ENCODE peak calls at places on chromosomes 11 and 22, in eight cellular contexts. A, U, L, W, G, V, O and F are unnamed samples.

GRCh38 chr11:91219501-91219900 is 996.7 kb upstream of the CHORDC1 start:
- DNase-seq in A (no peak), U (no peak), L (no peak), W (no peak), G (no peak), V (no peak), O (no peak), F (no peak)

GRCh38 chr11:11472096-11472495 is 119.0 kb upstream of the CSNK2A3 start:
- DNase-seq in A (no peak), U (no peak), L (no peak), W (no peak), G (no peak), V (no peak), O (no peak), F (no peak)

GRCh38 chr22:27144345-27144744 is 487.0 kb downstream of the MIAT start:
- DNase-seq in A (no peak), U (no peak), L (no peak), W (no peak), G (no peak), V (no peak), O (no peak), F (no peak)

GRCh38 chr22:37154925-37155712 is 5.4 kb upstream of the IL2RB start:
- DNase-seq in A (no peak), U (no peak), L (no peak), W (peak), G (no peak), V (no peak), O (no peak), F (no peak)

GRCh38 chr11:83681045-83681781 is 395.0 kb upstream of the CCDC90B start:
- DNase-seq in A (no peak), U (no peak), L (no peak), W (no peak), G (no peak), V (no peak), O (no peak), F (no peak)

GRCh38 chr11:128902515-128903066 is 11.4 kb downstream of the KCNJ5 start:
- DNase-seq in A (no peak), U (peak), L (no peak), W (no peak), G (no peak), V (no peak), O (no peak), F (no peak)

GRCh38 chr22:46754110-46754799 is 8.2 kb upstream of the TBC1D22A start:
- DNase-seq in A (no peak), U (no peak), L (peak), W (peak), G (peak), V (peak), O (peak), F (no peak)

GRCh38 chr22:29216873-29217666 is 11.4 kb downstream of the EMID1 start:
- DNase-seq in A (no peak), U (no peak), L (no peak), W (no peak), G (no peak), V (peak), O (peak), F (no peak)

GRCh38 chr11:69040581-69041260 is 8.0 kb upstream of the TPCN2 start:
- DNase-seq in A (no peak), U (no peak), L (no peak), W (no peak), G (no peak), V (no peak), O (no peak), F (peak)

GRCh38 chr11:10303558-10304363 is 1.1 kb upstream of the ADM start:
- DNase-seq in A (no peak), U (peak), L (peak), W (no peak), G (no peak), V (peak), O (peak), F (no peak)

GRCh38 chr11:2771758-2772466 is 72.1 kb upstream of the KCNQ1OT1 start:
- DNase-seq in A (no peak), U (peak), L (no peak), W (no peak), G (no peak), V (no peak), O (no peak), F (no peak)

GRCh38 chr11:61626580-61627380 is 45.9 kb upstream of the SYT7 start:
- DNase-seq in A (no peak), U (peak), L (no peak), W (no peak), G (no peak), V (no peak), O (peak), F (no peak)

GRCh38 chr22:48288541-48288940 is 1526.1 kb downstream of the TBC1D22A start:
- DNase-seq in A (no peak), U (no peak), L (no peak), W (no peak), G (no peak), V (no peak), O (no peak), F (no peak)

GRCh38 chr11:88475991-88476418 is 138.5 kb upstream of the CTSC start:
- DNase-seq in A (no peak), U (no peak), L (no peak), W (no peak), G (no peak), V (no peak), O (no peak), F (no peak)

GRCh38 chr11:119854521-119854920 is 125.5 kb upstream of the NECTIN1 start:
- DNase-seq in A (no peak), U (no peak), L (no peak), W (no peak), G (no peak), V (no peak), O (no peak), F (no peak)

GRCh38 chr11:1153105-1153950 is 4.4 kb upstream of the MUC5AC start:
- DNase-seq in A (no peak), U (no peak), L (no peak), W (no peak), G (no peak), V (peak), O (peak), F (no peak)

GRCh38 chr11:70536051-70536877 is 137.9 kb downstream of the CTTN start:
- DNase-seq in A (no peak), U (no peak), L (no peak), W (no peak), G (no peak), V (peak), O (no peak), F (no peak)

DNA sequence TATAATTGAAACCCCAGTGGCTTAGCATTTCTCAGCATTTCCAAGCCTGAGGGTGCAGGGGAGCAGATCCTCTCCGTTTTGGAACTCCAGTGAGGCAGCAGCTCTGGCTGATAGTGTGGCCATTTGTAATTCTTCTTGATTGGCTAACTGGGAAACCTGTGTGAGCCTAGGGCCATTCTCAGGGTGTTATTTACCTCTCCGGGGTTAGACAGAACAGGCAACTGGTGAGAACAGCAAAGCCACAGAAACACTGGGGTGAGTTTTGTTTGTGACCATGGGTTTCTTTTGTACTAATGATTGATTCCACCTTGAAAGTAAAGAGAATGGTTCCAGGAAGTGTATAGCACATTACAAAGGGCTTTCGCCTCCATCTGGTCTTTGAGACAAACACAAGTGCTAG is 2.4 kb upstream of the OR4X2 start:
- DNase-seq in A (no peak), U (no peak), L (no peak), W (no peak), G (no peak), V (no peak), O (no peak), F (no peak)
- H3K9ac ChIP-seq in A (no peak), U (no peak), L (no peak), W (no peak), G (no peak), V (no peak), O (no peak), F (no peak)

GRCh38 chr11:44955019-44955738 is 4.5 kb upstream of the TP53I11 start:
- DNase-seq in A (no peak), U (no peak), L (peak), W (no peak), G (peak), V (no peak), O (no peak), F (no peak)
- TF ChIP-seq POLR2AphosphoS5 in A (no peak), U (no peak), L (peak), W (no peak), G (no peak), V (no peak), O (no peak), F (no peak)

DNA sequence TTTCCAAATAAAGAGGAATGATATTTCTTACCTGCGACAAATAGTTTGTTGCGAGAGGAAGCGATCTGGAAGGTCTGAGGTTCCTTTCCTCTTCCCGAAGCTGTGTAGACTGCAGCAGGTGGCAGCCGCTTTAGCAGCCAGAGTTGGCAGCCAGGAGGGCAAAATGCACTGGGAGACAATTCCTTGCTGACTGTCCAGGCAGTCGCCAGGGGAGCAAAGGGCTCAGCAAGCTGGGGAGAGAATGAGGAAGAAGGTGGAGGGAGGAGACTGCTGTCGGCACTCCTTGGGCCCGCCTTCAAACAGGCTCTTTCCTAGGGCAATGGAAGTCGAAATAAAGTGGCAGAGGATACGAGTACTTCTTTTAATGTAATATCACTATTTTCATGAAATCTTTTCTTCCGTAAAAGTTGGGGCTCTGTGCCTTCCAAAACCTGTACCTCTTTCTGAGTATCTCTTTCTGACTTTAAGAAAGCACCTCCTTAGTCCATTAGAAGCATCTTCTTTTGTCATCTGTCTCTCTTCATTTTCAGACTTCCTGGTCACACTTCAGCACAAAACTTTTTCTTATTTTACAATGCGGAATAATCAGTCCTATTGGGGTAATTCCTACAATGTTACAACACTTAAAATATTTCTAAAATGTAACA is at the start of gene IL18:
- DNase-seq in A (no peak), U (peak), L (no peak), W (peak), G (peak), V (no peak), O (no peak), F (no peak)
- H3K4me3 ChIP-seq in A (no peak), U (no peak), L (no peak), W (peak), G (peak), V (no peak), O (no peak), F (no peak)

GRCh38 chr11:72753341-72754148 is 1.3 kb upstream of the ARAP1 start:
- DNase-seq in A (no peak), U (no peak), L (no peak), W (no peak), G (no peak), V (no peak), O (peak), F (no peak)
- H3K9ac ChIP-seq in A (no peak), U (no peak), L (no peak), W (peak), G (peak), V (peak), O (peak), F (no peak)

DNA sequence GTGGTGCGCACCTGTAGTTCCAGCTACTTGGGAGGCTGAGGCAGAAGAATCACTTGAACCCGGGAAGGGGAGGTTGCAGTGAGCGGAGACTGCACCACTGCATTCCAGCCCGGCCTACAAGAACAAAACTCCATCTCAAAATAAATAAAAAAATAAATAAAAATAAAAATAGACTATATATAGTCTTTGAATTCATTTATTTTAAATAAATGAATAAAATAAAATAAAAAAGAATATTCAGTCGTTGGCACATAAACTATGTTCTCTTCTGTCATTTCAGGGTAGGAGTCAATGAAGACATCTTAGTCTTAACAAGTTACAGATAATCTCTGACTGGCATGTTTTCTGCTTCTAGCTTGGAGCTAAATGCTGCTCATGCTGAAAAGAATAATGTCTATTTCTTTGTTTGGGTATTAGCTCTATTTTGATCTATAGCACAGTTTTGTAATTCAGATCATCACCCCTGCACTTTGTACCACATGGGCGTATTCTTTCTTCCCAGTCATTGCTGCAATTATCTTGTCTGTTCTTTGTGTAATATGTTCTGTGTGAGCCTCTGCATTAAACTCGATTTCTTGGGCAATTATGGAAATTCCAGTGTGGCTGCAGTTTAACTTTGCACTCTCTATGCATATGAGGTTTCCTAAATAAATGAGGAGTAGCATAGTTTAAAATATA is 1.5 kb upstream of the MS4A14 start:
- DNase-seq in A (no peak), U (no peak), L (no peak), W (no peak), G (no peak), V (no peak), O (no peak), F (no peak)
- TF ChIP-seq POLR2AphosphoS5 in A (no peak), U (no peak), L (no peak), W (no peak), G (no peak), V (no peak), O (no peak), F (no peak)

GRCh38 chr11:45662665-45663485 is 2.5 kb downstream of the CHST1 start:
- DNase-seq in A (no peak), U (no peak), L (peak), W (no peak), G (peak), V (peak), O (peak), F (peak)

GRCh38 chr11:45664376-45665205 is 831 bp downstream of the CHST1 start:
- DNase-seq in A (no peak), U (peak), L (no peak), W (no peak), G (peak), V (peak), O (no peak), F (no peak)

GRCh38 chr11:45665206-45665932 is at the start of gene CHST1:
- DNase-seq in A (no peak), U (peak), L (peak), W (no peak), G (peak), V (peak), O (no peak), F (no peak)

GRCh38 chr11:45662096-45662664 is 3.2 kb downstream of the CHST1 start:
- DNase-seq in A (no peak), U (no peak), L (no peak), W (no peak), G (no peak), V (no peak), O (no peak), F (no peak)

DNA sequence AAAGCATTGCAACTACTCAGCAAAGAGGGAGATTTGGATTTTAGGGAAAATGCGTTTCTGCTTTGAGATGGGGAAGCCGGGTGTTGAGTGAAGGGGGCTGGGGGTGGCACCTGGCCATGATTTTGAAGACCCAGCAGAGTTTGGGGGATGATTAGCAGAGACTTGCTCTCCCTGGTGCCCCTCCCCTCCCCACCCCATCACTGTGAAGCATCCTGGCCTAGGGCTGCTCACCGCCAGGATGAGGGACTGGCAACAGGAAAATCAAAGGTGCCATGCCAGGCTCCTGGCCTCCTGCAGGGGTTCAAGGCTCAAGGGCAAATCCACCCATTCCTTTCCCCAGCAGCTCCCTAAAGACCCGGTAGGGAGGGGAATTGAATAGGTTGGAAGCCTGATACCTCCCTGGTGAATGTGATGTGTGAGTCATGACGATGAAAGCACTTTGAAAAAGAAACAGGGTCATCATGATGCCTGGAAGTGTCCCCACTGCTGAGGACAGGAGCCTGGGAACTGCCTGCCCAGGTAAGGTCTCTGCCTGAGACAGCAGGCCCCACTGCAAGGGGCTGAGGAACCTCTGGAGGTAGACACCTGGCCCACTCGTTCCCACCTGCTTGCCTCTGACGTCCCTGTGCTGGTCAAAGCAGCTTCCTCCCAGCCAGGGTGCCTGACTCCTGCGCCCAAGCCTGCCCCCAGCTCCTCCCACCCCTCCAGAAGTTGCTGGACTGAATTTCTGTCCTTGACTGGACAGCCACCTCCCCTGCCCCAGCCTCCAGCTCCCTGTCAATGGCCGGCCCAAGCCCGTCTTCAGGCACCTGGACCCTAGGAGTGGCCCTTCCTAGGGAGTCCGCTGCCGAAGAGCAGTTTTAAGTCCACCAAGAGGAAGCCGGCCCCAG is 1.7 kb downstream of the CHST1 start:
- DNase-seq in A (no peak), U (no peak), L (no peak), W (no peak), G (no peak), V (no peak), O (no peak), F (no peak)
- H3K4me3 ChIP-seq in A (no peak), U (peak), L (peak), W (no peak), G (no peak), V (peak), O (no peak), F (peak)